ENCODE peak calls at places on chromosomes 1 and 21, in four cellular contexts. L is HCT116, I is Calu3, Z is pancreas. Y is an unnamed sample.

GRCh38 chr21:28538987-28539622 is 453.6 kb downstream of the LTN1 start:
- DNase-seq in L (no peak), I (no peak), Z (no peak), Y (no peak)

GRCh38 chr1:214361636-214362035 is 80.7 kb downstream of the SMYD2 start:
- DNase-seq in L (no peak), I (no peak), Z (no peak), Y (no peak)

GRCh38 chr1:234564035-234565029 is 45.6 kb downstream of the IRF2BP2 start:
- DNase-seq in L (peak; percentile 90), I (peak; percentile 80), Z (no peak), Y (no peak)

GRCh38 chr1:209153435-209153834 is 430.1 kb upstream of the CAMK1G start:
- DNase-seq in L (no peak), I (no peak), Z (no peak), Y (no peak)

GRCh38 chr1:18651727-18652126 is 21.1 kb downstream of the PAX7 start:
- DNase-seq in L (no peak), I (no peak), Z (no peak), Y (no peak)

GRCh38 chr21:36028127-36029069 is 31.9 kb downstream of the SETD4 start:
- DNase-seq in L (peak; percentile 64), I (peak; percentile 65), Z (peak; percentile 67), Y (peak; percentile 58)

GRCh38 chr1:243345205-243345604 is 89.4 kb downstream of the SDCCAG8 start:
- DNase-seq in L (no peak), I (peak; percentile 45), Z (no peak), Y (no peak)

GRCh38 chr1:54548389-54549044 is 489 bp downstream of the ACOT11 start:
- DNase-seq in L (no peak), I (no peak), Z (no peak), Y (no peak)

GRCh38 chr1:13583964-13584791 is 546 bp downstream of the PDPN start:
- DNase-seq in L (no peak), I (no peak), Z (no peak), Y (no peak)

GRCh38 chr1:100277866-100278265 is 11.8 kb downstream of the RTCA start:
- DNase-seq in L (no peak), I (peak; percentile 22), Z (no peak), Y (no peak)

GRCh38 chr1:241985787-241986186 is 13.1 kb downstream of the MAP1LC3C start:
- DNase-seq in L (peak; percentile 38), I (peak; percentile 60), Z (no peak), Y (peak; percentile 58)

GRCh38 chr1:179087665-179088064 is 5.8 kb downstream of the TOR3A start:
- DNase-seq in L (no peak), I (no peak), Z (no peak), Y (no peak)

GRCh38 chr1:106113851-106114250 is 942.6 kb upstream of the PRMT6 start:
- DNase-seq in L (no peak), I (no peak), Z (no peak), Y (no peak)

GRCh38 chr1:112935474-112936289 is 20.3 kb downstream of the SLC16A1 start:
- DNase-seq in L (peak; percentile 26), I (no peak), Z (no peak), Y (no peak)

GRCh38 chr1:118254001-118254400 is 69.0 kb upstream of the SPAG17 start:
- DNase-seq in L (no peak), I (no peak), Z (no peak), Y (no peak)

GRCh38 chr1:189616893-189617292 is 860.8 kb downstream of the BRINP3 start:
- DNase-seq in L (no peak), I (peak; percentile 19), Z (no peak), Y (no peak)

GRCh38 chr1:174364996-174365760 is 82.6 kb upstream of the GPR52 start:
- DNase-seq in L (no peak), I (no peak), Z (no peak), Y (no peak)

GRCh38 chr21:31173881-31174555 is 135.7 kb upstream of the KRTAP19-8 start:
- DNase-seq in L (no peak), I (no peak), Z (no peak), Y (no peak)

GRCh38 chr1:35097224-35097623 is 18.0 kb downstream of the ZMYM1 start:
- DNase-seq in L (no peak), I (no peak), Z (no peak), Y (no peak)

GRCh38 chr1:32786856-32787255 is 30.3 kb downstream of the YARS1 start:
- DNase-seq in L (no peak), I (no peak), Z (no peak), Y (no peak)

GRCh38 chr1:97999320-97999719 is 78.5 kb upstream of the DPYD start:
- DNase-seq in L (no peak), I (no peak), Z (no peak), Y (no peak)

GRCh38 chr1:94599090-94599813 is 57.7 kb upstream of the F3 start:
- DNase-seq in L (no peak), I (peak; percentile 55), Z (no peak), Y (no peak)

GRCh38 chr21:41361786-41362604 is at the start of gene MX2:
- DNase-seq in L (no peak), I (peak; percentile 43), Z (no peak), Y (no peak)

GRCh38 chr1:62229932-62230331 is 35.3 kb downstream of the L1TD1 start:
- DNase-seq in L (no peak), I (no peak), Z (no peak), Y (no peak)

GRCh38 chr1:65997693-65998092 is 205.0 kb downstream of the PDE4B start:
- DNase-seq in L (no peak), I (no peak), Z (no peak), Y (no peak)

GRCh38 chr1:191575180-191575579 is 583.1 kb upstream of the RGS18 start:
- DNase-seq in L (no peak), I (no peak), Z (no peak), Y (no peak)

GRCh38 chr1:170881268-170882265 is 53.8 kb upstream of the MROH9 start:
- DNase-seq in L (peak; percentile 37), I (peak; percentile 19), Z (no peak), Y (no peak)

GRCh38 chr21:36454079-36454478 is 25.8 kb downstream of the CLDN14 start:
- DNase-seq in L (no peak), I (peak; percentile 40), Z (no peak), Y (no peak)

GRCh38 chr1:203263496-203263895 is 34.0 kb upstream of the CHIT1 start:
- DNase-seq in L (no peak), I (no peak), Z (no peak), Y (no peak)

GRCh38 chr1:3194760-3195479 is 125.9 kb downstream of the PRDM16 start:
- DNase-seq in L (no peak), I (no peak), Z (no peak), Y (no peak)

GRCh38 chr21:16215193-16215592 is 485.4 kb downstream of the USP25 start:
- DNase-seq in L (no peak), I (no peak), Z (no peak), Y (no peak)

GRCh38 chr1:208030320-208031091 is 119.6 kb upstream of the CD34 start:
- DNase-seq in L (no peak), I (no peak), Z (no peak), Y (no peak)

GRCh38 chr1:23278717-23279116 is 61.4 kb upstream of the HTR1D start:
- DNase-seq in L (no peak), I (no peak), Z (no peak), Y (no peak)

GRCh38 chr21:29433366-29434059 is 134.8 kb downstream of the BACH1 start:
- DNase-seq in L (no peak), I (no peak), Z (no peak), Y (no peak)

DNA sequence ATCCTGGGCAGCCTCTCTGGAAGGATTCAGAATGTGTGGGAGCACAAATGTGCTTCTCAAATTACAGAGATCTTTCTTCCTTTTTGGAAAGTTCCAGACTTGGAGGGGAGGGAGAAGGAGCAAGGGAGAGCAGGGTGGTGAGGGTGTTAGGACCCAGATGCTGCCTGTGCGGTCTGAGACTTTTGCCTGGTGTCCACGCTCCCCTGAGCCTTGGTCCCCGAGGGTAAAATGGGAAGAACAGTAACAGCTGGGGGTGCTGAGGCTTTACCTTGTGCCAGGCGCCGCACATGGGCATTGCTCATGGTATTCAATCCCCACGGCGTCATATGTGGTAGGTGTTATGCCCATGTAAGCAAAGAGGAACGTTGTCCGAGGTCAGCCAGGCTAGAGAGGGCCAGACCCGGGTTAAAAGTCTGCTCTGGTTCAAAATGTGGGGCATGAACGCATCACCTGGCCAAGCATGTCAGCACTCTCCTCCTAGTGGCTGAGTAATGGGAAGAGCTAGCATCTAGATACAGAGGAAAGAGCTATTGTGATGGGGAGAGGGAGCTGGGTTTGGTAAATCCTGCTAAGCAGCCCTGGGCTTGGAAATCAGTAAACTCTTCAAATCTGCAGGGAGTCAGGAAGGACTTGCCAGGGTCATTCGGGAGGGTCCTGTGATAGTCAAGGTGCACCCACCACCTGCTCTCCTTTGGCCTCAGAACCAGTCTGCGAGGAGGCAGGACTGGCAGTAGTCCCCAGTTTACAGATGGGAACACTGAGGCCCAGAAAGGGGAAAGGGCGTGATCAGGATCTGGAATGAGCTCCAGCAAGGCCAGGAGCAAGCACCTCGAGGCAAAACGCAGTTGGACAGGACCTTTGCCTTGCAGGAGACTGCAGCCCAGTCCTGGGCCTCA is 4.5 kb upstream of the RUNX3 start:
- DNase-seq in L (no peak), I (no peak), Z (no peak), Y (no peak)
- TF ChIP-seq CTCF in L (no peak), I (no peak), Z (no peak), Y (no peak)

GRCh38 chr1:43653893-43654292 is 3.9 kb downstream of the KDM4A start:
- DNase-seq in L (no peak), I (no peak), Z (no peak), Y (no peak)
- TF ChIP-seq CTCF in L (no peak), I (no peak), Z (no peak), Y (no peak)

DNA sequence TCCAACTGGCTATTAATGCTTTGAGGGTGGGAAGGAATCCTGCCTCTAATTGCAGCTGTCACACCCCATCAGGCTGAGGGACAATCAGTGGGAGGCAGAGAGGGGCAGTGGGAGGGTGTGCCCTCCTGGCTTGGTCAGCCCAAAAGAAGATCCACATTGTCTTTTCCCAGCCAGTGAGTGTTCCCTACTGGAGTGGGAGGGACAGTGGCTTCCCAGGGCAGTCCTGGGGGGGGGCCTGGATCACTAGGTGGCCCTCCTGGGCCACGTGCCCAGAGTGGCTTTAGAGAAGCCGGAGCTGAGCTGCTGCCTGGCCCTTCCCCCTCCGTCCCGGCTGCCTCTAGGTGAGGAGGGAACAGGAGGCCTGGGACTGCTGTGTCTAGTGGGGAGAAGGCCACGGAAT is 14.0 kb downstream of the INKA2 start:
- DNase-seq in L (no peak), I (no peak), Z (no peak), Y (no peak)
- TF ChIP-seq CTCF in L (no peak), I (no peak), Z (no peak), Y (no peak)

DNA sequence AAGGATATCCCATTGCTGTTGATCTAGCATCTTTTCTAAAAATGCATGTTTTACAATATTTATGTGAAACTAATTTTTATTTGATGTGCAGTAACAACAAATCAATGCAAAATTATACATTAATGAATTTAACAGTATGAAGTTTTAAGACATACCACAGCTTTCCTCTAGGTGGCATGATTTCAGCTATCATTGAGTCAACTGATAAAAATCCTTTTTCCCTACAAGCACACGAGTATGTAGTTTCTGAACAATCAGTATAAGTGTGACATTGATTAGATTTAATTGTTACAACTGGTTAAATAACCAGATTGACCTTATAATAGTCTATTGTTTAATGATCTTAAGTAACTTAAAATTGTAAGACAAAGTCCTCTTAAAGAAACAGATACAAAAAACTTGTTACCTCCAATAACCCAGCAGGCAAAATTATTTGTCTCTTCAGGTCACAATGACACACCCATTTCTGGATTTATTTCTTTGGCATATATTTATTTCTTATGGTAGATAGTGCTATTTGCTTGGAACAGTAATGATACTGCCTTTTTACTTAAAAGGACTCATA is 5.8 kb upstream of the TGFB2 start:
- DNase-seq in L (no peak), I (no peak), Z (no peak), Y (no peak)
- TF ChIP-seq CTCF in L (peak; percentile 73), I (peak; percentile 63), Z (peak; percentile 66), Y (peak; percentile 89)

Y was measured in D721Med.